ENCODE peak calls at places on chromosomes 16 and 17, in five cellular contexts. C is mammary epithelial cell, V is ovary, U is adrenal gland, L is hepatocyte. E is an unnamed sample.

GRCh38 chr16:28597692-28598261 is 927 bp upstream of the SULT1A2 start:
- DNase-seq in L (peak; percentile 38), U (no peak), C (no peak), V (no peak), E (no peak)

GRCh38 chr16:69936252-69936651 is 14.9 kb upstream of the CLEC18A start:
- DNase-seq in L (no peak), C (no peak), U (no peak), V (no peak), E (no peak)

GRCh38 chr16:22188595-22189442 is 17.3 kb upstream of the EEF2K start:
- DNase-seq in L (peak; percentile 90), U (peak; percentile 80), C (peak; percentile 89), V (peak; percentile 69), E (peak; percentile 43)

GRCh38 chr17:80817321-80817845 is 174.3 kb upstream of the CHMP6 start:
- DNase-seq in L (no peak), C (no peak), V (no peak), U (no peak), E (no peak)

GRCh38 chr16:76118344-76118743 is 158.9 kb upstream of the CNTNAP4 start:
- DNase-seq in V (no peak), C (peak; percentile 1), U (no peak), L (no peak), E (no peak)

GRCh38 chr17:81428121-81428515 is 32.9 kb downstream of the BAHCC1 start:
- DNase-seq in U (no peak), L (no peak), C (no peak), V (no peak), E (no peak)

GRCh38 chr17:79936661-79937434 is 97.6 kb upstream of the CBX4 start:
- DNase-seq in L (no peak), C (no peak), U (no peak), V (no peak), E (no peak)

GRCh38 chr17:70920416-70920815 is 751.1 kb downstream of the KCNJ2 start:
- DNase-seq in C (no peak), V (no peak), U (no peak), L (no peak), E (no peak)

GRCh38 chr16:54283735-54284318 is 2.8 kb downstream of the IRX3 start:
- DNase-seq in C (peak; percentile 39), V (no peak), L (no peak), U (no peak), E (no peak)

GRCh38 chr16:28623172-28623711 is 13.4 kb upstream of the SULT1A1 start:
- DNase-seq in L (no peak), V (no peak), C (peak; percentile 39), U (peak; percentile 52), E (peak; percentile 37)

GRCh38 chr17:48128411-48128810 is 20.8 kb downstream of the SNX11 start:
- DNase-seq in V (no peak), U (no peak), C (no peak), L (no peak), E (no peak)

GRCh38 chr17:48127371-48128051 is 19.9 kb downstream of the SNX11 start:
- DNase-seq in C (peak; percentile 81), U (no peak), L (no peak), V (no peak), E (no peak)

GRCh38 chr17:48123776-48124388 is 16.3 kb downstream of the SNX11 start:
- DNase-seq in V (no peak), C (no peak), U (no peak), L (no peak), E (no peak)

GRCh38 chr17:48123111-48123510 is 15.5 kb downstream of the SNX11 start:
- DNase-seq in C (no peak), U (no peak), L (no peak), V (no peak), E (no peak)

GRCh38 chr17:48125829-48126612 is 18.5 kb downstream of the SNX11 start:
- DNase-seq in V (no peak), U (no peak), L (no peak), C (no peak), E (no peak)
- H3K27ac ChIP-seq in V (no peak overlapping the region), U (no peak overlapping the region), L (no peak overlapping the region), C (no peak overlapping the region), E (no peak overlapping the region)

GRCh38 chr17:56979091-56979480 is 1.2 kb downstream of the SCPEP1 start:
- DNase-seq in U (no peak), C (peak; percentile 25), V (no peak), L (no peak), E (no peak)
- H3K4me3 ChIP-seq in U (peak overlapping the region; percentile 73), C (peak overlapping the region; percentile 79), V (no peak overlapping the region), L (no peak overlapping the region), E (peak overlapping the region; percentile 81)

DNA sequence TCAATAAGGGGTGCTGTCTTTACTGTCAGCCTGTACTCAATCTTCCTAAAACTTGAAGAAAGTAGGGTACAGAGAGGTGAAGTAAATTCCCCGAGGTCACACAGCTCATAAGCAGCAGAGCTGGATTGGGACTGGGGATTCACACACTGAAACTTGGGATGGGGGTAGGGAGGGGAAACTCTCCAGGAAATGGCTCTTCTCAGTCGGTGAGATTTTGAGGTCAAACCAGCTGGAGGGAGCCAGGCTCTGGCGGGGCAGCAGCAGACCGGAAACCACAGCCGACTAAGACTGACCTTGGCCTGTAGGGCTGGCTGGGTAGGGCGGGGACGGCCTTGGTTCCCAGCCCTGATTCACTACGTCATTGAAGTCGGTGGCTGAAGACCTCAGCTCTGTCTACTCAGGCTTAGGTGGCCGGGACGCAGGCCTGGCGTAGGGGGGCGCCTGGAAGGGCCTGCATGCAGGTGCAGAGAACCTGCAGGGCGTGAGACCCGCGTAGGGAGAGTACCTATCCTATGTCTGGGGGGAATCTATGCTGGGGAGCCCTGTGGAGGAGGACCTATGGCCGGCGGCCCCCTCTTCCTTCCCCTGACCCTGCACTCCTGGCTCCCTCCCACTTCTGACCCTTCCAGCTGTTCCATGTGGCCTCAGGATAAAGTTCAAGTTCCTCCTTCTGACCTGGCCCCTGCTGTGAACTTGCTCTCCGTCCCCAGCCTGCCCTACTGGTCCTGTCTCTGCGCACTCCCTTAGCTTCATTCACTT is 11.8 kb upstream of the SLC4A1 start:
- DNase-seq in V (peak; percentile 87), L (peak; percentile 59), C (peak; percentile 27), U (peak; percentile 95), E (peak; percentile 78)
- H3K27ac ChIP-seq in V (no peak overlapping the region), L (no peak overlapping the region), C (no peak overlapping the region), U (no peak overlapping the region), E (peak overlapping the region; percentile 82)

GRCh38 chr17:15281909-15282308 is 16.8 kb upstream of the PMP22 start:
- DNase-seq in C (no peak), L (no peak), U (no peak), V (no peak), E (no peak)

GRCh38 chr17:15278381-15278780 is 13.3 kb upstream of the PMP22 start:
- DNase-seq in U (no peak), C (no peak), V (no peak), L (no peak), E (no peak)

GRCh38 chr17:15274017-15274416 is 8.9 kb upstream of the PMP22 start:
- DNase-seq in L (no peak), C (no peak), V (no peak), U (no peak), E (no peak)

GRCh38 chr17:15284537-15284936 is 19.4 kb upstream of the PMP22 start:
- DNase-seq in L (no peak), V (no peak), U (no peak), C (no peak), E (no peak)

GRCh38 chr17:15279011-15279477 is 13.9 kb upstream of the PMP22 start:
- DNase-seq in V (no peak), U (no peak), C (peak; percentile 90), L (peak; percentile 55), E (no peak)
- H3K4me3 ChIP-seq in V (no peak overlapping the region), U (no peak overlapping the region), C (no peak overlapping the region), L (no peak overlapping the region), E (no peak overlapping the region)

GRCh38 chr17:18079543-18079942 is 8.2 kb upstream of the DRG2 start:
- DNase-seq in C (no peak), V (no peak), U (no peak), L (no peak), E (no peak)
- H3K27ac ChIP-seq in C (no peak overlapping the region), V (no peak overlapping the region), U (no peak overlapping the region), L (no peak overlapping the region), E (no peak overlapping the region)

GRCh38 chr17:68599873-68600122 is 1.4 kb downstream of the FAM20A start:
- DNase-seq in L (no peak), C (no peak), U (no peak), V (no peak), E (peak; percentile 19)
- H3K4me3 ChIP-seq in L (peak overlapping the region; percentile 93), C (peak overlapping the region; percentile 51), U (peak overlapping the region; percentile 48), V (peak overlapping the region; percentile 70), E (peak overlapping the region; percentile 83)

DNA sequence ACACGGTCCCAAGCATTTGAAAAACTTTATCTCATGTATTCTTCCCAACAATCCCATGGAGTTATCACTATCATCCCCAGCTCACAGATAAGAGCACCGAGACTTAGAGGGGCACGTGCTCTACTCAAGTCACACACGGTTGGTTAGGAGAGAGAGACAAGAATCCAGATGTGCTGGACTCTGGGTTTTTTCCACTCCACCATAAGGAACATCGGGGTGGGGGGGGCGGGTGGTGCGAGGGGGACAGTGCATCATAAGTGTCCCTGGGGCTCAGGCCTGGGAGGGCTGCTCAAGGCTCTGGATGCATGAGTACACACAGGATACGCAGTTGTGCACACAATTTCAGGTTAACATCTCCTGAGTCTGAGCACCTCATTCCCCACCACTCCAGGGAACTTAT is 7.4 kb downstream of the CDC42EP4 start:
- DNase-seq in L (peak; percentile 48), V (no peak), C (no peak), U (peak; percentile 80), E (no peak)
- H3K27ac ChIP-seq in L (peak overlapping the region; percentile 100), V (peak overlapping the region; percentile 83), C (peak overlapping the region; percentile 71), U (peak overlapping the region; percentile 90), E (peak overlapping the region; percentile 98)

GRCh38 chr16:2717360-2718263 is 2.4 kb downstream of the PRSS27 start:
- DNase-seq in C (no peak), L (no peak), U (no peak), V (no peak), E (no peak)

GRCh38 chr16:2720063-2720455 is at the start of gene PRSS27:
- DNase-seq in L (no peak), U (no peak), C (no peak), V (no peak), E (no peak)

GRCh38 chr16:2719328-2720062 is 529 bp downstream of the PRSS27 start:
- DNase-seq in V (no peak), U (peak; percentile 60), L (no peak), C (no peak), E (peak; percentile 33)

GRCh38 chr16:2724088-2724676 is 4.2 kb upstream of the PRSS27 start:
- DNase-seq in L (no peak), U (no peak), V (no peak), C (no peak), E (no peak)

DNA sequence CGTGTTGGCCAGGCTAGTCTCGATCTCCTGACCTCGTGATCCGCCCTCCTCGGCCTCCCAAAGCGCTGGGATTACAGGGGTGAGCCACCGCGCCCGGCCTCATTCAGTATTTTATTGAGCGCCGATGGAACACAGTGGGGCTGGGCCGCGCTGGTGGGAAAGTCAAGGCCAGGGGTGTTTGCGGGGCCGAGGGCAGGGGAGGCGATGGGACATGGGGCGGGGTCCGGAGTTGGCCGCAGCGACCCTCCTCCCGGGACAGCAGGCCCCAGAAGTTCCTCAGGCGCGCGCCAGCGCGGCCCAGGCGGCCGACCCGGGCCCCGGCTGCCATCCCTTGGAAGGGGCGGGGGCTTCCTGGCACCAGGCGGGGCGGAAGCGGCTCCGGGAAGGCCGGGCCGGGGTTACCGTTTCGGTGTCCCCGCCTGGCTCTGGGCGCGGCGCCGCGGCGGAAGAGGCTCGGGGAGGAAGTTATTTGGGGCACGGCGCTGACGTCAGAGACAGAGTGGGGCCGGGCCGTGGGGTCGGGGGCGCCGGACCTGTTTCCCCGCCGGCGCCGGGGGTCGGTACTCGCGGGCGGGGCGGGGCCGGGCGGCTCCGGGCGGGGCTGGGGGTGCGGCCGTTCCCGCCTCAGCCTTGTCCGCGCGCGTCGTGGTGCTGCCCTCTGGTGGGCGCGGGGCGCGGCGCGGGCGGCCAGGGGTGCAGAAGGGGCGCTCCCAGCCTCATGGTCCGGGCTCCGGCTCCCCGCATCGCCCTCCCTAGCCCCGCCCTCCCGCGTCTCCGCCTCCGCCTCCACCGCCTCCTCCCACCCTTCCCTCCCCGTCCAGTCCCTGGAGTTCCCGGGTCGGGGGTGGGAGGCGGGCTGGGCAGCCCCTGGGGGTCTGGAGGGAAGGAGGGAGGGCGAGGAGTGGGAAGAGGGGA is 952 bp upstream of the PRSS27 start:
- DNase-seq in V (peak; percentile 80), U (peak; percentile 85), C (peak; percentile 72), L (peak; percentile 96), E (peak; percentile 79)
- H3K4me3 ChIP-seq in V (peak overlapping the region; percentile 54), U (peak overlapping the region; percentile 61), C (peak overlapping the region; percentile 63), L (peak overlapping the region; percentile 77), E (peak overlapping the region; percentile 74)